ENCODE peak calls at places on chromosome 3, in seven cellular contexts. X, K, G, D, M, H and Y are unnamed samples.

GRCh38 chr3:16112910-16113504 is 61.5 kb upstream of the GALNT15 start:
- DNase-seq in X (no peak), K (no peak), G (peak; percentile 68), D (no peak), M (no peak), H (no peak), Y (no peak)

GRCh38 chr3:10015476-10015904 is 10.7 kb upstream of the FANCD2 start:
- DNase-seq in X (peak; percentile 97), K (peak; percentile 81), G (peak; percentile 99), D (no peak), M (peak; percentile 87), H (no peak), Y (no peak)

GRCh38 chr3:152650177-152650576 is 184.8 kb upstream of the P2RY1 start:
- DNase-seq in X (no peak), K (no peak), G (peak; percentile 34), D (no peak), M (no peak), H (no peak), Y (no peak)

GRCh38 chr3:171274222-171274621 is 186.0 kb downstream of the TNIK start:
- DNase-seq in X (no peak), K (no peak), G (no peak), D (no peak), M (no peak), H (no peak), Y (no peak)

GRCh38 chr3:168722091-168722490 is 626.4 kb upstream of the GOLIM4 start:
- DNase-seq in X (no peak), K (no peak), G (no peak), D (no peak), M (no peak), H (no peak), Y (no peak)

GRCh38 chr3:89635137-89635536 is 527.7 kb downstream of the EPHA3 start:
- DNase-seq in X (no peak), K (no peak), G (peak; percentile 69), D (no peak), M (no peak), H (no peak), Y (no peak)

GRCh38 chr3:37891227-37891626 is 29.5 kb downstream of the CTDSPL start:
- DNase-seq in X (no peak), K (peak; percentile 44), G (no peak), D (no peak), M (no peak), H (no peak), Y (no peak)

GRCh38 chr3:158950131-158950901 is 148.5 kb downstream of the MFSD1 start:
- DNase-seq in X (no peak), K (no peak), G (no peak), D (no peak), M (no peak), H (no peak), Y (no peak)

GRCh38 chr3:99128740-99129505 is 227.4 kb upstream of the DCBLD2 start:
- DNase-seq in X (peak; percentile 74), K (no peak), G (peak; percentile 94), D (no peak), M (no peak), H (no peak), Y (peak; percentile 80)

DNA sequence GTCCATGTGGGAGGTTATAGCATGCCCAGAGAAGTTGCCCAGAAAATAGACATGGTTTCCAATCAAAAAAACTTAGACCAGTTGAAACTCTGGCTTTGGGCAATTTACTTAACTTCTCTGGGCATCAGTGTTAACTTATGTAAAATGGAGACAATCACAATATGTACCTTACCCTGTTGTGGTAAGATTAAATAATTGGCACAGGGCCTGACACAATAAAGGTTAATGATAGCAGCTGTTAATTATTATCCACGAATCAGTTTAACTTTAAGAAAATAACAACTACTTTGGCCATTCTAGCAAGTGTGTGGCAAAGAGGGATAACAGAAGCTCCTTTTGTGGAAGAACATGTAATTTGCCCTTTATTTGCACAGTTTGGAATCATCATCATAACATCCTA is 787.6 kb downstream of the FHIT start:
- DNase-seq in X (no peak), K (no peak), G (no peak), D (no peak), M (no peak), H (no peak), Y (no peak)
- TF ChIP-seq CTCF in X (no peak), K (no peak), G (no peak), D (no peak), M (no peak), H (no peak), Y (no peak)

DNA sequence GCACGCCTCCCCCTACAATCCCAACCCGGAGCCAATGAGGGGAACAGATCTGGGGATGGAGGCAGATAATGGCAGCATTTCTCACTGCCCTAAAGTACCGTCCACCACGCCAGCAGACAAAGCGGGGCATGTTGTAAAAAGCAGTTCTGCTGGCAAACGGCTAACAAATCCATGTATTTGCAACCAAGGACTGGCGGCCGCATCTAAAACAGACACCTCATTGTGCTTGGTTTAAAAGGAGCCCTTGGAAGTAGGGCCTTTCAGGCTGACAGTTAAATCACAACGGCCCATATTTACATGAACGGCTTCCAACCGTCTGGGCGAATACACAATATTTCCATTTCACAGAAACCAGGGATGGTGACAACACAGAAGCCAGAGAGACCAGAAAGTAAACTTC is 113.2 kb downstream of the PDZRN3 start:
- DNase-seq in X (no peak), K (peak; percentile 24), G (no peak), D (no peak), M (no peak), H (no peak), Y (no peak)
- H3K27ac ChIP-seq in X (peak overlapping the region; percentile 91), K (peak overlapping the region; percentile 77), G (peak overlapping the region; percentile 71), D (no peak overlapping the region), M (peak overlapping the region; percentile 33), H (no peak overlapping the region), Y (no peak overlapping the region)

GRCh38 chr3:17894434-17895060 is 152.1 kb upstream of the TBC1D5 start:
- DNase-seq in X (peak; percentile 4), K (peak; percentile 57), G (peak; percentile 60), D (peak; percentile 35), M (no peak), H (no peak), Y (no peak)
- TF ChIP-seq CTCF in X (peak; percentile 50), K (peak; percentile 43), G (peak; percentile 48), D (peak; percentile 17), M (peak; percentile 44), H (no peak), Y (no peak)

DNA sequence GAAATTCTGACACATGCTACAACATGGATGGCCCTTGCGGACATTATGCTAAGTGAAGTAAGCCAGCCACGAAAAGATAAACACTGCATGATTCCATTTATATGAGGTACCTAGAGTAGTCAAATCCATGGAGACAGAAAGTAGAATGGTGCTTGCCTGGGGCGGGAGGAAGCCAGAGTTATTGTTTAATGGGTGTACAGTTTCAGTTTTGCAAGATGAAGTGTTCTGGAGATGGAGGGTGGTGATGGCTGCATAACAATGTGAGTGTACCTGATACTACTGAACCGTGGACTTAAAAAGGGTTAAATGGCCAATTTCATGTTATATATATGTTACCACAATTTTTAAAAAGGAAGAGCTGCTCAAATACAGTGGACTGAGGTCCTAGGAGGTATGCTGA is 66.9 kb downstream of the SEMA5B start:
- DNase-seq in X (no peak), K (no peak), G (no peak), D (no peak), M (no peak), H (no peak), Y (no peak)
- H3K27ac ChIP-seq in X (no peak overlapping the region), K (no peak overlapping the region), G (no peak overlapping the region), D (no peak overlapping the region), M (no peak overlapping the region), H (no peak overlapping the region), Y (no peak overlapping the region)

DNA sequence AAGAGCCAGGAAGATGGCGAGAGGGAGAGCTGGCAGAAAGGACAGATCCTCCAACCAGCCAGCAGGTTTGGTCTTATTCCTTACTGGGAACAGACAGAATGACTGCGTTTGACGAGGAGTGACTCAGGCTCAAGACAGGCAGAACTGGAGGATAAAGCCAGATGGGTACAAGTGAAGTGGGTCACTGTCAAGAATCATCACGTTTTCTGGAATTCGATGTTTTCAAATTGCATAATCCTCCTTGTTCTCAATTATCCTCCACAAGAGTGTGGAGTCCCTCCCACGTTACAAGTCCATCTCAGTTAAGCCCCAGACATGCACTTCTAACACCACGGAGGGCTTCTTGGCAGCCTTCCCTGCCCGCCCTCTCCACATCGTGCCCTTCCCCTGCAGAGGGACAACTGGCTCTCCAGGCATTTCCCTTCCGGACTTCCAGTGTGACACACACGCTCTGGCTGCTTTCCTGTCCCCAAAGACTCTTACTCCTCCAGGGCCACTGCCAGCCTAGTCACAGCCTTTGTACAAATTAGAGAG is 183.1 kb downstream of the CHST2 start:
- DNase-seq in X (peak; percentile 29), K (no peak), G (peak; percentile 81), D (no peak), M (no peak), H (no peak), Y (peak; percentile 56)
- TF ChIP-seq CTCF in X (no peak), K (no peak), G (no peak), D (no peak), M (no peak), H (no peak), Y (no peak)

DNA sequence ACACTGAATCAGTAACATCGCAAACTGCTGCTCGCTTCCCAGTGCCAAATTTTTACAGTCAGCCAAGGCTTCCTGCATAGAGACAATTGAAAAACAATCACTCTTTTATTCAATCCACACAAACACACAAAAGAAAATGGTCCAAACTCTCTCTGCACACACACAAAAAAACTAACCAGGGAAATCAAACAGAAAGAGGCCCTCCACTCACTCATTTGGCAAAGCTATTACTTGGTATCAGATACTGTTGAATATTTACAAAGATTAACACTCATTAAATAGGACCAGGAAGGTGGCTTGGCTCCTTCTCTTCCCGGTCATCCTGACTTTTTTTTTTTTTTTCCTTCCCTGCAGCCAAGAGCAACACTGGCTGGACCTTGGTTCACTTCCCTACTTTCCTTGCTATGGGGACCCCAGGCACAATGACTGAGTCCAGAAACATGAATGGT is 62.4 kb upstream of the SPATA12 start:
- DNase-seq in X (no peak), K (no peak), G (no peak), D (no peak), M (no peak), H (no peak), Y (no peak)
- H3K27ac ChIP-seq in X (no peak overlapping the region), K (peak overlapping the region; percentile 53), G (no peak overlapping the region), D (no peak overlapping the region), M (no peak overlapping the region), H (no peak overlapping the region), Y (no peak overlapping the region)

GRCh38 chr3:53196575-53197407 is 35.8 kb downstream of the PRKCD start:
- DNase-seq in X (no peak), K (peak; percentile 69), G (peak; percentile 56), D (no peak), M (no peak), H (peak; percentile 82), Y (no peak)
- TF ChIP-seq CTCF in X (no peak), K (no peak), G (peak; percentile 14), D (no peak), M (no peak), H (peak; percentile 3), Y (no peak)